ENCODE peak calls at places on chromosomes 2 and 18, in ten cellular contexts. One of them, this sample, is unnamed.

GRCh38 chr2:63424329-63425078 is 163.8 kb downstream of the WDPCP start:
- DNase-seq in AG10803: peak
- DNase-seq in lower leg skin: no peak
- DNase-seq in fibroblast of lung: peak
- DNase-seq in A549: peak
- DNase-seq in cardiac fibroblast: peak
- DNase-seq in cardiac muscle cell: peak
- DNase-seq in breast epithelium: no peak
- DNase-seq in psoas muscle: peak
- DNase-seq in upper lobe of left lung: peak
- DNase-seq in this sample: peak

GRCh38 chr2:127103243-127104165 is 3.5 kb downstream of the BIN1 start:
- DNase-seq in AG10803: no peak
- DNase-seq in lower leg skin: no peak
- DNase-seq in fibroblast of lung: no peak
- DNase-seq in A549: no peak
- DNase-seq in cardiac fibroblast: no peak
- DNase-seq in cardiac muscle cell: no peak
- DNase-seq in breast epithelium: no peak
- DNase-seq in psoas muscle: peak
- DNase-seq in upper lobe of left lung: no peak
- DNase-seq in this sample: no peak

GRCh38 chr2:213238753-213239591 is 45.3 kb upstream of the SPAG16 start:
- DNase-seq in AG10803: peak
- DNase-seq in lower leg skin: peak
- DNase-seq in fibroblast of lung: peak
- DNase-seq in A549: peak
- DNase-seq in cardiac fibroblast: peak
- DNase-seq in cardiac muscle cell: peak
- DNase-seq in breast epithelium: no peak
- DNase-seq in psoas muscle: no peak
- DNase-seq in upper lobe of left lung: no peak
- DNase-seq in this sample: peak

GRCh38 chr18:402129-402528 is 98.4 kb downstream of the COLEC12 start:
- DNase-seq in AG10803: no peak
- DNase-seq in lower leg skin: no peak
- DNase-seq in fibroblast of lung: no peak
- DNase-seq in A549: no peak
- DNase-seq in cardiac fibroblast: no peak
- DNase-seq in cardiac muscle cell: no peak
- DNase-seq in breast epithelium: no peak
- DNase-seq in psoas muscle: no peak
- DNase-seq in upper lobe of left lung: no peak
- DNase-seq in this sample: no peak

GRCh38 chr2:101420623-101421022 is 33.3 kb upstream of the CREG2 start:
- DNase-seq in AG10803: peak
- DNase-seq in lower leg skin: no peak
- DNase-seq in fibroblast of lung: no peak
- DNase-seq in A549: no peak
- DNase-seq in cardiac fibroblast: peak
- DNase-seq in cardiac muscle cell: peak
- DNase-seq in breast epithelium: no peak
- DNase-seq in psoas muscle: no peak
- DNase-seq in upper lobe of left lung: no peak
- DNase-seq in this sample: peak

GRCh38 chr2:20111311-20112131 is 60.1 kb upstream of the LAPTM4A start:
- DNase-seq in AG10803: no peak
- DNase-seq in lower leg skin: no peak
- DNase-seq in fibroblast of lung: no peak
- DNase-seq in A549: no peak
- DNase-seq in cardiac fibroblast: no peak
- DNase-seq in cardiac muscle cell: no peak
- DNase-seq in breast epithelium: no peak
- DNase-seq in psoas muscle: no peak
- DNase-seq in upper lobe of left lung: no peak
- DNase-seq in this sample: no peak

GRCh38 chr18:54880706-54881105 is 52.4 kb downstream of the RAB27B start:
- DNase-seq in AG10803: peak
- DNase-seq in lower leg skin: peak
- DNase-seq in fibroblast of lung: peak
- DNase-seq in A549: peak
- DNase-seq in cardiac fibroblast: peak
- DNase-seq in cardiac muscle cell: peak
- DNase-seq in breast epithelium: no peak
- DNase-seq in psoas muscle: no peak
- DNase-seq in upper lobe of left lung: no peak
- DNase-seq in this sample: peak

GRCh38 chr2:235287369-235287722 is 206.5 kb upstream of the AGAP1 start:
- DNase-seq in AG10803: no peak
- DNase-seq in lower leg skin: no peak
- DNase-seq in fibroblast of lung: no peak
- DNase-seq in A549: no peak
- DNase-seq in cardiac fibroblast: no peak
- DNase-seq in cardiac muscle cell: peak
- DNase-seq in breast epithelium: no peak
- DNase-seq in psoas muscle: no peak
- DNase-seq in upper lobe of left lung: no peak
- DNase-seq in this sample: no peak

GRCh38 chr2:28338046-28338753 is 54.5 kb upstream of the FOSL2 start:
- DNase-seq in AG10803: peak
- DNase-seq in lower leg skin: peak
- DNase-seq in fibroblast of lung: peak
- DNase-seq in A549: no peak
- DNase-seq in cardiac fibroblast: peak
- DNase-seq in cardiac muscle cell: peak
- DNase-seq in breast epithelium: peak
- DNase-seq in psoas muscle: peak
- DNase-seq in upper lobe of left lung: no peak
- DNase-seq in this sample: peak

GRCh38 chr18:10006261-10006903 is 92.6 kb downstream of the VAPA start:
- DNase-seq in AG10803: peak
- DNase-seq in lower leg skin: no peak
- DNase-seq in fibroblast of lung: peak
- DNase-seq in A549: peak
- DNase-seq in cardiac fibroblast: peak
- DNase-seq in cardiac muscle cell: peak
- DNase-seq in breast epithelium: no peak
- DNase-seq in psoas muscle: no peak
- DNase-seq in upper lobe of left lung: no peak
- DNase-seq in this sample: peak

GRCh38 chr2:203689424-203690109 is 16.9 kb upstream of the CD28 start:
- DNase-seq in AG10803: no peak
- DNase-seq in lower leg skin: no peak
- DNase-seq in fibroblast of lung: no peak
- DNase-seq in A549: no peak
- DNase-seq in cardiac fibroblast: no peak
- DNase-seq in cardiac muscle cell: no peak
- DNase-seq in breast epithelium: no peak
- DNase-seq in psoas muscle: no peak
- DNase-seq in upper lobe of left lung: no peak
- DNase-seq in this sample: no peak

DNA sequence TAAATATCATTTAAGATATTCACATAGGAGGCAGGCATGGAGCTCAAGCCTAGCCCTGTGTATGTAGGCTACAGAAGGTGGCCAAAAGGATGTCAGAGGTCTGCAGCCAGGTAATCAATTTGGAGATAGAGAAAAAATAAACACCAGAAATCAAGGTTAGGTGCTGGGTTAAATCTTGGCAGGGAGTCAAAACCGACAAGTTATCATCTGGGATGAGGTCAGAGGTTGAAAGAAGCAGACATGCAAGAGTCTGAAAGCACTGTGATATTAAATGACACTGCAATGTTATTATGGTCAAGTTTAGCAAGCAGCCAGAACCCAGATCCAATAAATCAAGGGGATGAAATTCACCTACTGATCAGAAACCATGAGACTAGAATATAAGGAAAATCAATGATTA is 45.1 kb upstream of the LRP1B start:
- DNase-seq in AG10803: no peak
- DNase-seq in lower leg skin: no peak
- DNase-seq in fibroblast of lung: no peak
- DNase-seq in A549: no peak
- DNase-seq in cardiac fibroblast: no peak
- DNase-seq in cardiac muscle cell: no peak
- DNase-seq in breast epithelium: no peak
- DNase-seq in psoas muscle: no peak
- DNase-seq in upper lobe of left lung: no peak
- DNase-seq in this sample: no peak
- H3K4me3 ChIP-seq in AG10803: no peak
- H3K4me3 ChIP-seq in lower leg skin: no peak
- H3K4me3 ChIP-seq in fibroblast of lung: no peak
- H3K4me3 ChIP-seq in A549: no peak
- H3K4me3 ChIP-seq in cardiac fibroblast: no peak
- H3K4me3 ChIP-seq in cardiac muscle cell: no peak
- H3K4me3 ChIP-seq in breast epithelium: no peak
- H3K4me3 ChIP-seq in psoas muscle: no peak
- H3K4me3 ChIP-seq in upper lobe of left lung: no peak
- H3K4me3 ChIP-seq in this sample: no peak

GRCh38 chr2:74544634-74545033 is 9.1 kb downstream of the LOXL3 start:
- DNase-seq in AG10803: no peak
- DNase-seq in lower leg skin: no peak
- DNase-seq in fibroblast of lung: no peak
- DNase-seq in A549: peak
- DNase-seq in cardiac fibroblast: no peak
- DNase-seq in cardiac muscle cell: no peak
- DNase-seq in breast epithelium: no peak
- DNase-seq in psoas muscle: no peak
- DNase-seq in upper lobe of left lung: no peak
- DNase-seq in this sample: no peak
- TF ChIP-seq CTCF in AG10803: no peak
- TF ChIP-seq CTCF in lower leg skin: no peak
- TF ChIP-seq CTCF in fibroblast of lung: no peak
- TF ChIP-seq CTCF in A549: peak
- TF ChIP-seq CTCF in cardiac fibroblast: no peak
- TF ChIP-seq CTCF in cardiac muscle cell: no peak
- TF ChIP-seq CTCF in breast epithelium: no peak
- TF ChIP-seq CTCF in psoas muscle: no peak
- TF ChIP-seq CTCF in upper lobe of left lung: no peak
- TF ChIP-seq CTCF in this sample: no peak

DNA sequence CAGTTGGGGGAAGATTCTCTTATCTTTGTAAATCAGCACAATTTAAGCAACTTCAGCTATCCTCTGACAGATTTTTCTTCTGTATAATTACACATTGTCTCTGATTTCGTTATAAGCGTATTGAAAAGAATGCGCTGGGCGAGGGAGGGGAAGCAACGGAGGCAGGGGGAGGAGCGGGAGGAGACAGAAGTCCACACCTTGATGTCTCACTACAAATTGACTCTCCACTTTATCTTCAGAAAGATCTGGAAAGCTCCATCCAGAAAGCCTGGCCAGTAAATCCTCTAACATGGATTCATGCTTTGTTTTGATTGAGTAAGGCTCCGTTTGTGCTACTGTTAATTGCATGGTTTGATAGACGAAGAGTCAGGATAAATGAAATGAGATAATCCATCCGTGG is 76.6 kb downstream of the SMIM21 start:
- DNase-seq in AG10803: no peak
- DNase-seq in lower leg skin: no peak
- DNase-seq in fibroblast of lung: no peak
- DNase-seq in A549: no peak
- DNase-seq in cardiac fibroblast: no peak
- DNase-seq in cardiac muscle cell: no peak
- DNase-seq in breast epithelium: no peak
- DNase-seq in psoas muscle: no peak
- DNase-seq in upper lobe of left lung: no peak
- DNase-seq in this sample: no peak
- H3K4me3 ChIP-seq in AG10803: no peak
- H3K4me3 ChIP-seq in lower leg skin: no peak
- H3K4me3 ChIP-seq in fibroblast of lung: no peak
- H3K4me3 ChIP-seq in A549: no peak
- H3K4me3 ChIP-seq in cardiac fibroblast: no peak
- H3K4me3 ChIP-seq in cardiac muscle cell: no peak
- H3K4me3 ChIP-seq in breast epithelium: no peak
- H3K4me3 ChIP-seq in psoas muscle: no peak
- H3K4me3 ChIP-seq in upper lobe of left lung: no peak
- H3K4me3 ChIP-seq in this sample: no peak

GRCh38 chr2:65070172-65070830 is 14.1 kb downstream of the CEP68 start:
- DNase-seq in AG10803: peak
- DNase-seq in lower leg skin: no peak
- DNase-seq in fibroblast of lung: peak
- DNase-seq in A549: peak
- DNase-seq in cardiac fibroblast: peak
- DNase-seq in cardiac muscle cell: peak
- DNase-seq in breast epithelium: peak
- DNase-seq in psoas muscle: no peak
- DNase-seq in upper lobe of left lung: no peak
- DNase-seq in this sample: peak

GRCh38 chr2:65070856-65071255 is 14.6 kb downstream of the CEP68 start:
- DNase-seq in AG10803: no peak
- DNase-seq in lower leg skin: no peak
- DNase-seq in fibroblast of lung: no peak
- DNase-seq in A549: no peak
- DNase-seq in cardiac fibroblast: no peak
- DNase-seq in cardiac muscle cell: no peak
- DNase-seq in breast epithelium: no peak
- DNase-seq in psoas muscle: no peak
- DNase-seq in upper lobe of left lung: no peak
- DNase-seq in this sample: no peak

GRCh38 chr2:65072181-65072970 is 16.2 kb downstream of the CEP68 start:
- DNase-seq in AG10803: no peak
- DNase-seq in lower leg skin: no peak
- DNase-seq in fibroblast of lung: no peak
- DNase-seq in A549: no peak
- DNase-seq in cardiac fibroblast: no peak
- DNase-seq in cardiac muscle cell: no peak
- DNase-seq in breast epithelium: no peak
- DNase-seq in psoas muscle: no peak
- DNase-seq in upper lobe of left lung: no peak
- DNase-seq in this sample: no peak

GRCh38 chr2:65069425-65069824 is 13.2 kb downstream of the CEP68 start:
- DNase-seq in AG10803: no peak
- DNase-seq in lower leg skin: no peak
- DNase-seq in fibroblast of lung: no peak
- DNase-seq in A549: no peak
- DNase-seq in cardiac fibroblast: no peak
- DNase-seq in cardiac muscle cell: no peak
- DNase-seq in breast epithelium: no peak
- DNase-seq in psoas muscle: no peak
- DNase-seq in upper lobe of left lung: no peak
- DNase-seq in this sample: no peak

DNA sequence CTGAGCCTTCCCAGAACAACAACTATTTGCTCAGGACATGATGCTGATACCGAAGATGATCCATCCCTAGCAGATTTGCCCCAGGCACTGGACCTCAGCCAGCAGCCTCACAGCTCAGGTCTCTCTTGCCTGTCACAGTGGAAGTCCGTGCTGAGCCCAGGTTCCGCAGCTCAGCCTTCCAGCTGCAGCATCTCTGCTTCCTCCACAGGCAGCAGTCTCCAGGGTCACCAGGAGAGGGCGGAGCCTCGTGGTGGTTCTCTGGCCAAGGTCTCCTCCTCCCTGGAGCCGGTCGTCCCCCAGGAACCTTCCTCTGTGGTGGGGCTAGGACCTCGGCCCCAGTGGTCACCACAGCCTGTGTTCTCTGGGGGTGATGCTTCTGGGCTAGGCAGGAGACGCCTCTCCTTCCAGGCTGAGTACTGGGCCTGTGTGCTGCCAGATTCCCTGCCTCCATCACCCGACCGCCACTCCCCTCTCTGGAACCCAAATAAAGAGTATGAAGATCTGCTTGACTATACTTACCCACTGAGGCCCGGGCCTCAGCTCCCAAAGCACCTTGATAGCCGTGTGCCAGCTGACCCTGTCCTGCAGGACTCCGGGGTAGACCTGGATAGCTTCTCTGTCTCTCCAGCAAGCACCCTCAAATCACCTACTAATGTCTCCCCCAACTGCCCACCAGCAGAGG is 15.4 kb downstream of the CEP68 start:
- DNase-seq in AG10803: no peak
- DNase-seq in lower leg skin: no peak
- DNase-seq in fibroblast of lung: no peak
- DNase-seq in A549: peak
- DNase-seq in cardiac fibroblast: peak
- DNase-seq in cardiac muscle cell: peak
- DNase-seq in breast epithelium: no peak
- DNase-seq in psoas muscle: no peak
- DNase-seq in upper lobe of left lung: no peak
- DNase-seq in this sample: no peak
- TF ChIP-seq CTCF in AG10803: peak
- TF ChIP-seq CTCF in lower leg skin: no peak
- TF ChIP-seq CTCF in fibroblast of lung: peak
- TF ChIP-seq CTCF in A549: no peak
- TF ChIP-seq CTCF in cardiac fibroblast: peak
- TF ChIP-seq CTCF in cardiac muscle cell: peak
- TF ChIP-seq CTCF in breast epithelium: peak
- TF ChIP-seq CTCF in psoas muscle: peak
- TF ChIP-seq CTCF in upper lobe of left lung: peak
- TF ChIP-seq CTCF in this sample: peak

This sample was measured in fibroblast of the aortic adventitia.